ENCODE peak calls at places on chromosomes 4 and X, in nine cellular contexts. Q, W, H, M, G, J, C, P and S are unnamed samples.

GRCh38 chr4:3436048-3436797 is 5.5 kb upstream of the HGFAC start:
- DNase-seq in W (no peak), J (no peak), G (no peak), C (no peak), Q (no peak), P (no peak), H (no peak), M (no peak), S (no peak)

GRCh38 chrX:108303682-108304081 is 134.5 kb downstream of the COL4A6 start:
- DNase-seq in H (no peak), M (no peak), J (no peak), Q (no peak), W (no peak), G (no peak), P (no peak), C (no peak), S (no peak)

GRCh38 chr4:37648084-37648817 is 37.9 kb downstream of the RELL1 start:
- DNase-seq in W (peak; percentile 96), P (peak; percentile 77), J (no peak), G (peak; percentile 77), M (peak; percentile 73), C (no peak), Q (peak; percentile 95), H (peak; percentile 91), S (no peak)

GRCh38 chr4:88275516-88275915 is 8.8 kb downstream of the PPM1K start:
- DNase-seq in Q (no peak), G (no peak), H (no peak), J (no peak), W (peak; percentile 47), M (no peak), P (no peak), C (peak; percentile 69), S (no peak)

GRCh38 chr4:41160010-41160789 is 54.1 kb downstream of the APBB2 start:
- DNase-seq in P (peak; percentile 93), H (no peak), C (no peak), W (peak; percentile 82), M (peak; percentile 48), J (no peak), Q (peak; percentile 93), G (no peak), S (no peak)

GRCh38 chrX:78330068-78330467 is 2.7 kb upstream of the CYSLTR1 start:
- DNase-seq in P (no peak), M (no peak), W (no peak), H (no peak), J (no peak), G (no peak), Q (no peak), C (no peak), S (no peak)

GRCh38 chr4:25937801-25938200 is 23.8 kb downstream of the SMIM20 start:
- DNase-seq in G (no peak), H (no peak), M (no peak), W (peak; percentile 67), Q (peak; percentile 82), C (no peak), P (no peak), J (no peak), S (no peak)

GRCh38 chrX:110852180-110852579 is 56.6 kb upstream of the CHRDL1 start:
- DNase-seq in W (peak; percentile 35), Q (peak; percentile 26), P (no peak), M (no peak), H (no peak), C (peak; percentile 1), G (no peak), J (no peak), S (no peak)

GRCh38 chr4:182928061-182928460 is 10.9 kb upstream of the DCTD start:
- DNase-seq in G (no peak), H (no peak), Q (no peak), C (no peak), J (no peak), P (no peak), W (no peak), M (no peak), S (no peak)

GRCh38 chr4:121428721-121429120 is 47.9 kb upstream of the QRFPR start:
- DNase-seq in J (no peak), H (no peak), P (no peak), C (no peak), Q (peak; percentile 24), W (peak; percentile 60), M (no peak), G (no peak), S (no peak)

DNA sequence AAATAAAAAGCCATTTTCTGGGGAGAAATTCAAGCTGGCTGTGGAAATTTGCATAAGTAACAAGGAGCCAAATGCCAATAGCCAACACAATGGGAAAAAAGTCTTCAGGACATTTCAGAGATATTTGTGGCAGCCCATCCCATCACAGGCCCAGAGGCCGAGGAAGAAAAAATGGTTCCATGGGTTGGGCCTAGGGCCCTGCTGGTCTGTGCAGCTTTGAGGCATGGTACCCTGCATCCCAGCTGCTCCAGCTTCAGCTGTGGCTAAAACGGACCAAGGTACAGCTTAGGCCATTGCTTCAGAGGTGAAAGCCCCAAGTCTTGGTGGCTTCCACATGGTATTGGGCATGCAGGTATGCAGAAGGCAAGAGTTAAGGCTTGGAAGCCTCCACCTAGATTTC is 14.2 kb upstream of the IL9R start:
- DNase-seq in C (no peak), Q (no peak), W (no peak), H (no peak), J (no peak), P (no peak), G (no peak), M (no peak), S (no peak)
- H3K9me3 ChIP-seq in C (no peaks in the 10 kb centered on the region), Q (no peaks in the 10 kb centered on the region), W (no peaks in the 10 kb centered on the region), H (no peaks in the 10 kb centered on the region), J (no peaks in the 10 kb centered on the region), P (no peaks in the 10 kb centered on the region), G (peaks cover 19% of the 10 kb centered on the region), M (peaks cover 16% of the 10 kb centered on the region), S (no peaks in the 10 kb centered on the region)

GRCh38 chr4:24613474-24613873 is 29.1 kb upstream of the DHX15 start:
- DNase-seq in J (no peak), P (no peak), C (no peak), G (no peak), H (no peak), Q (no peak), M (no peak), W (no peak), S (no peak)

GRCh38 chr4:24615977-24616376 is 31.6 kb upstream of the DHX15 start:
- DNase-seq in Q (no peak), P (no peak), C (no peak), J (no peak), H (no peak), G (no peak), W (no peak), M (no peak), S (no peak)

GRCh38 chr4:24611575-24611974 is 27.2 kb upstream of the DHX15 start:
- DNase-seq in C (no peak), J (no peak), W (no peak), Q (peak; percentile 11), G (no peak), H (no peak), P (no peak), M (no peak), S (no peak)

DNA sequence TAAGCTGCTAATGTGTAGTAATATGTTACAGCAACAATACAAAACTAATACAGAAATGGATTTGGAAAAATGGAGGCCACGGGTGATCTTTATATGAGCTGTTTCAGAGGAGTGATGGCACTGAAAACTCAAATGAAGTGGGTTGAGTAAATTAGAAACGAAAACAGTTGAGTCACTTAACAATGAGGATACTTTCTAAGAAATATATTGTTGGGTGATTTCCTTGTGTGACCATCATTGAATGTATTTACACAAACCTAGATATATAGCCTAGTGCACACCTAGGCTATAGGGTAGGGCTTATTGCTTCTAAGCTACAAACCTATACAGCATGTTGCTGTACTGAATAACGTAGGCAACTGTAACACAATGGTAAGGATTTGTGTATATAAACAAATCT is 30.5 kb upstream of the DHX15 start:
- DNase-seq in G (no peak), P (no peak), M (no peak), W (no peak), H (no peak), Q (no peak), C (no peak), J (no peak), S (no peak)
- H3K9me3 ChIP-seq in G (no peaks in the 10 kb centered on the region), P (no peaks in the 10 kb centered on the region), M (peaks cover 4% of the 10 kb centered on the region), W (no peaks in the 10 kb centered on the region), H (peaks cover 2% of the 10 kb centered on the region), Q (no peaks in the 10 kb centered on the region), C (no peaks in the 10 kb centered on the region), J (no peaks in the 10 kb centered on the region), S (no peaks in the 10 kb centered on the region)

GRCh38 chrX:144722307-144722706 is 525.0 kb upstream of the SPANXN1 start:
- DNase-seq in G (no peak), J (no peak), C (no peak), H (no peak), W (no peak), P (no peak), Q (no peak), M (no peak), S (no peak)
- H3K9me3 ChIP-seq in G (no peaks in the 10 kb centered on the region), J (no peaks in the 10 kb centered on the region), C (no peaks in the 10 kb centered on the region), H (no peaks in the 10 kb centered on the region), W (no peaks in the 10 kb centered on the region), P (no peaks in the 10 kb centered on the region), Q (no peaks in the 10 kb centered on the region), M (no peaks in the 10 kb centered on the region), S (no peaks in the 10 kb centered on the region)

GRCh38 chrX:97850911-97851310 is 967.2 kb downstream of the RPA4 start:
- DNase-seq in J (no peak), W (no peak), M (no peak), P (no peak), C (no peak), G (no peak), Q (no peak), H (no peak), S (no peak)

GRCh38 chrX:97846718-97847237 is 963.1 kb downstream of the RPA4 start:
- DNase-seq in M (no peak), P (no peak), J (no peak), H (no peak), G (no peak), C (no peak), Q (no peak), W (no peak), S (no peak)

GRCh38 chrX:97846228-97846627 is 962.5 kb downstream of the RPA4 start:
- DNase-seq in W (no peak), P (no peak), C (no peak), Q (no peak), G (no peak), H (no peak), J (no peak), M (no peak), S (no peak)

GRCh38 chrX:97845451-97845850 is 961.7 kb downstream of the RPA4 start:
- DNase-seq in H (no peak), M (no peak), P (no peak), W (no peak), C (no peak), G (no peak), J (no peak), Q (no peak), S (no peak)

DNA sequence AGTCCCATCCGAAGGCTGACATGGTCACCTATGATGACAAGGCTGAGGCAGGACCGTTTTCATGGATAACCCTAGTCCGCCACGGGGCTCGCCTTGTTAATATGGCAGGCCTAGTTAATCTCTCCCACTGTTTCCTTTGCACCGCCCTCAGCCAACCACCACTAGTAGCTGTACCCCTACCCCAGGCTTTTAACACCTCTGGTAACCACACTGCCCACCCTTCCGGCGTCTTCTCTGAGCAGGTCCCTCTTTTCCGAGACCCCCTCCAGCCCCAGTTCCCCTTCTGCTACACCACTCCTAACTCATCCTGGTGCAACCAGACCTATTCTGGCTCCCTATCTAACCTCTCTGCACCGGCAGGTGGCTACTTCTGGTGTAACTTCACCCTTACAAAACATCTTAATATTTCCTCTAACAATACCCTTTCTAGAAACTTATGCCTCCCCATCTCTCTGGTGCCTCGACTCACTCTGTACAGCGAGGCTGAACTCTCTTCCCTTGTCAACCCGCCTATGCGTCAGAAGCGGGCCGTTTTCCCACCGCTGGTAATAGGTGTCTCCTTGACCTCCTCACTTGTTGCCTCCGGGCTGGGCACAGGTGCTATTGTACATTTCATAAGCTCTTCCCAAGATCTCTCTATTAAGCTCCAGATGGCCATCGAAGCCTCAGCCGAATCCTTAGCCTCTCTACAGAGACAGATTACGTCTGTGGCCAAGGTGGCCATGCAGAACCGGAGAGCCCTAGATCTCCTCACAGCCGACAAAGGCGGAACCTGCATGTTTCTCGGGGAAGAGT is 964.4 kb downstream of the RPA4 start:
- DNase-seq in H (no peak), P (no peak), C (no peak), Q (no peak), M (no peak), G (no peak), J (no peak), W (no peak), S (no peak)
- H3K9me3 ChIP-seq in H (no peaks in the 10 kb centered on the region), P (no peaks in the 10 kb centered on the region), C (no peaks in the 10 kb centered on the region), Q (no peaks in the 10 kb centered on the region), M (peaks cover 3% of the 10 kb centered on the region), G (no peaks in the 10 kb centered on the region), J (no peaks in the 10 kb centered on the region), W (no peaks in the 10 kb centered on the region), S (no peaks in the 10 kb centered on the region)